ENCODE peak calls at places on chromosomes 1 and 21, in ten cellular contexts. One of them, this sample, is unnamed.

GRCh38 chr1:63214553-63214952 is 107.8 kb upstream of the FOXD3 start:
- DNase-seq in HCT116: no peak
- DNase-seq in NB4: no peak
- DNase-seq in activated CD8-positive, alpha-beta T cell treated with anti-CD3 and anti-CD28 coated beads for 36 hours: no peak
- DNase-seq in choroid plexus epithelial cell: no peak
- DNase-seq in SK-N-SH: no peak
- DNase-seq in omental fat pad: no peak
- DNase-seq in adrenal gland: no peak
- DNase-seq in GM12864: no peak
- DNase-seq in astrocyte of the spinal cord: no peak
- DNase-seq in this sample: no peak

GRCh38 chr1:214566158-214567104 is 15.0 kb upstream of the PTPN14 start:
- DNase-seq in HCT116: no peak
- DNase-seq in NB4: no peak
- DNase-seq in activated CD8-positive, alpha-beta T cell treated with anti-CD3 and anti-CD28 coated beads for 36 hours: peak
- DNase-seq in choroid plexus epithelial cell: peak
- DNase-seq in SK-N-SH: no peak
- DNase-seq in omental fat pad: no peak
- DNase-seq in adrenal gland: no peak
- DNase-seq in GM12864: no peak
- DNase-seq in astrocyte of the spinal cord: peak
- DNase-seq in this sample: peak

GRCh38 chr1:204647114-204647804 is 38.3 kb downstream of the LRRN2 start:
- DNase-seq in HCT116: peak
- DNase-seq in NB4: peak
- DNase-seq in activated CD8-positive, alpha-beta T cell treated with anti-CD3 and anti-CD28 coated beads for 36 hours: peak
- DNase-seq in choroid plexus epithelial cell: peak
- DNase-seq in SK-N-SH: no peak
- DNase-seq in omental fat pad: no peak
- DNase-seq in adrenal gland: peak
- DNase-seq in GM12864: peak
- DNase-seq in astrocyte of the spinal cord: peak
- DNase-seq in this sample: peak

GRCh38 chr21:26506951-26507350 is 66.1 kb downstream of the CYYR1 start:
- DNase-seq in HCT116: no peak
- DNase-seq in NB4: no peak
- DNase-seq in activated CD8-positive, alpha-beta T cell treated with anti-CD3 and anti-CD28 coated beads for 36 hours: no peak
- DNase-seq in choroid plexus epithelial cell: peak
- DNase-seq in SK-N-SH: no peak
- DNase-seq in omental fat pad: no peak
- DNase-seq in adrenal gland: no peak
- DNase-seq in GM12864: no peak
- DNase-seq in astrocyte of the spinal cord: peak
- DNase-seq in this sample: peak

GRCh38 chr1:180156201-180156600 is 1.5 kb downstream of the QSOX1 start:
- DNase-seq in HCT116: no peak
- DNase-seq in NB4: peak
- DNase-seq in activated CD8-positive, alpha-beta T cell treated with anti-CD3 and anti-CD28 coated beads for 36 hours: no peak
- DNase-seq in choroid plexus epithelial cell: no peak
- DNase-seq in SK-N-SH: no peak
- DNase-seq in omental fat pad: no peak
- DNase-seq in adrenal gland: no peak
- DNase-seq in GM12864: no peak
- DNase-seq in astrocyte of the spinal cord: no peak
- DNase-seq in this sample: peak

GRCh38 chr1:67148516-67149178 is 13.9 kb upstream of the C1orf141 start:
- DNase-seq in HCT116: no peak
- DNase-seq in NB4: no peak
- DNase-seq in activated CD8-positive, alpha-beta T cell treated with anti-CD3 and anti-CD28 coated beads for 36 hours: no peak
- DNase-seq in choroid plexus epithelial cell: peak
- DNase-seq in SK-N-SH: no peak
- DNase-seq in omental fat pad: no peak
- DNase-seq in adrenal gland: no peak
- DNase-seq in GM12864: no peak
- DNase-seq in astrocyte of the spinal cord: no peak
- DNase-seq in this sample: no peak

GRCh38 chr1:75136158-75136815 is 2.1 kb downstream of the LHX8 start:
- DNase-seq in HCT116: no peak
- DNase-seq in NB4: no peak
- DNase-seq in activated CD8-positive, alpha-beta T cell treated with anti-CD3 and anti-CD28 coated beads for 36 hours: no peak
- DNase-seq in choroid plexus epithelial cell: no peak
- DNase-seq in SK-N-SH: peak
- DNase-seq in omental fat pad: no peak
- DNase-seq in adrenal gland: no peak
- DNase-seq in GM12864: no peak
- DNase-seq in astrocyte of the spinal cord: no peak
- DNase-seq in this sample: no peak

GRCh38 chr21:21740207-21740606 is 742.0 kb downstream of the NCAM2 start:
- DNase-seq in HCT116: no peak
- DNase-seq in NB4: no peak
- DNase-seq in activated CD8-positive, alpha-beta T cell treated with anti-CD3 and anti-CD28 coated beads for 36 hours: no peak
- DNase-seq in choroid plexus epithelial cell: no peak
- DNase-seq in SK-N-SH: no peak
- DNase-seq in omental fat pad: no peak
- DNase-seq in adrenal gland: no peak
- DNase-seq in GM12864: no peak
- DNase-seq in astrocyte of the spinal cord: no peak
- DNase-seq in this sample: no peak

GRCh38 chr1:13536612-13537011 is 22.8 kb upstream of the LRRC38 start:
- DNase-seq in HCT116: no peak
- DNase-seq in NB4: no peak
- DNase-seq in activated CD8-positive, alpha-beta T cell treated with anti-CD3 and anti-CD28 coated beads for 36 hours: no peak
- DNase-seq in choroid plexus epithelial cell: no peak
- DNase-seq in SK-N-SH: no peak
- DNase-seq in omental fat pad: no peak
- DNase-seq in adrenal gland: no peak
- DNase-seq in GM12864: no peak
- DNase-seq in astrocyte of the spinal cord: no peak
- DNase-seq in this sample: no peak

GRCh38 chr1:233710507-233710906 is 96.6 kb downstream of the KCNK1 start:
- DNase-seq in HCT116: no peak
- DNase-seq in NB4: no peak
- DNase-seq in activated CD8-positive, alpha-beta T cell treated with anti-CD3 and anti-CD28 coated beads for 36 hours: no peak
- DNase-seq in choroid plexus epithelial cell: no peak
- DNase-seq in SK-N-SH: no peak
- DNase-seq in omental fat pad: no peak
- DNase-seq in adrenal gland: no peak
- DNase-seq in GM12864: no peak
- DNase-seq in astrocyte of the spinal cord: no peak
- DNase-seq in this sample: no peak

GRCh38 chr1:14994841-14995437 is 158.6 kb upstream of the TMEM51 start:
- DNase-seq in HCT116: no peak
- DNase-seq in NB4: no peak
- DNase-seq in activated CD8-positive, alpha-beta T cell treated with anti-CD3 and anti-CD28 coated beads for 36 hours: no peak
- DNase-seq in choroid plexus epithelial cell: no peak
- DNase-seq in SK-N-SH: no peak
- DNase-seq in omental fat pad: no peak
- DNase-seq in adrenal gland: peak
- DNase-seq in GM12864: no peak
- DNase-seq in astrocyte of the spinal cord: no peak
- DNase-seq in this sample: no peak

GRCh38 chr1:39720094-39720999 is 18.3 kb upstream of the PPIE start:
- DNase-seq in HCT116: peak
- DNase-seq in NB4: peak
- DNase-seq in activated CD8-positive, alpha-beta T cell treated with anti-CD3 and anti-CD28 coated beads for 36 hours: no peak
- DNase-seq in choroid plexus epithelial cell: peak
- DNase-seq in SK-N-SH: peak
- DNase-seq in omental fat pad: no peak
- DNase-seq in adrenal gland: no peak
- DNase-seq in GM12864: peak
- DNase-seq in astrocyte of the spinal cord: peak
- DNase-seq in this sample: peak

GRCh38 chr1:22025368-22026154 is 24.1 kb downstream of the CELA3A start:
- DNase-seq in HCT116: peak
- DNase-seq in NB4: peak
- DNase-seq in activated CD8-positive, alpha-beta T cell treated with anti-CD3 and anti-CD28 coated beads for 36 hours: peak
- DNase-seq in choroid plexus epithelial cell: peak
- DNase-seq in SK-N-SH: peak
- DNase-seq in omental fat pad: peak
- DNase-seq in adrenal gland: peak
- DNase-seq in GM12864: peak
- DNase-seq in astrocyte of the spinal cord: peak
- DNase-seq in this sample: peak

GRCh38 chr21:32334980-32335471 is 36.4 kb downstream of the MRAP start:
- DNase-seq in HCT116: no peak
- DNase-seq in NB4: no peak
- DNase-seq in activated CD8-positive, alpha-beta T cell treated with anti-CD3 and anti-CD28 coated beads for 36 hours: no peak
- DNase-seq in choroid plexus epithelial cell: no peak
- DNase-seq in SK-N-SH: no peak
- DNase-seq in omental fat pad: no peak
- DNase-seq in adrenal gland: no peak
- DNase-seq in GM12864: no peak
- DNase-seq in astrocyte of the spinal cord: peak
- DNase-seq in this sample: peak

GRCh38 chr21:37845535-37845934 is 70.7 kb downstream of the KCNJ6 start:
- DNase-seq in HCT116: no peak
- DNase-seq in NB4: no peak
- DNase-seq in activated CD8-positive, alpha-beta T cell treated with anti-CD3 and anti-CD28 coated beads for 36 hours: no peak
- DNase-seq in choroid plexus epithelial cell: no peak
- DNase-seq in SK-N-SH: no peak
- DNase-seq in omental fat pad: no peak
- DNase-seq in adrenal gland: no peak
- DNase-seq in GM12864: no peak
- DNase-seq in astrocyte of the spinal cord: no peak
- DNase-seq in this sample: no peak

DNA sequence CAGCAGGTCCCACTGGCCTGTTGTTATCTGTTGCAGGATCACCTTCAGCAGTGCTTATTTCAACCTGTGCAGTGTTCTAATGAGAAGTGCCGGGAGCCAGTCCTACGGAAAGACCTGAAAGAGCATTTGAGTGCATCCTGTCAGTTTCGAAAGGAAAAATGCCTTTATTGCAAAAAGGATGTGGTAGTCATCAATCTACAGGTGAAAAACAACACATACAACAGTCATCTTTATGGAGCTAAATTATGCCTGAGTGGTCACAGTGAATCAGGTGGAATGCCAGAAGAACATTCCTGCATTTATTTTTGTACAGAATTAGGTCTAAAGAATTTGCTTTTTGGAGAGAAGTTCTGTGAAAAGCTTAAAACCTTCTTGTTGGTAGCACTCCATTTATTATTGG is 33.2 kb downstream of the TRAF5 start:
- DNase-seq in HCT116: no peak
- DNase-seq in NB4: no peak
- DNase-seq in activated CD8-positive, alpha-beta T cell treated with anti-CD3 and anti-CD28 coated beads for 36 hours: no peak
- DNase-seq in choroid plexus epithelial cell: no peak
- DNase-seq in SK-N-SH: no peak
- DNase-seq in omental fat pad: no peak
- DNase-seq in adrenal gland: no peak
- DNase-seq in GM12864: no peak
- DNase-seq in astrocyte of the spinal cord: no peak
- DNase-seq in this sample: no peak
- TF ChIP-seq CTCF in HCT116: no peak
- TF ChIP-seq CTCF in NB4: no peak
- TF ChIP-seq CTCF in activated CD8-positive, alpha-beta T cell treated with anti-CD3 and anti-CD28 coated beads for 36 hours: no peak
- TF ChIP-seq CTCF in choroid plexus epithelial cell: no peak
- TF ChIP-seq CTCF in SK-N-SH: no peak
- TF ChIP-seq CTCF in omental fat pad: no peak
- TF ChIP-seq CTCF in adrenal gland: no peak
- TF ChIP-seq CTCF in GM12864: no peak
- TF ChIP-seq CTCF in astrocyte of the spinal cord: no peak
- TF ChIP-seq CTCF in this sample: no peak

GRCh38 chr1:59714966-59715365 is 99.8 kb upstream of the HOOK1 start:
- DNase-seq in HCT116: no peak
- DNase-seq in NB4: no peak
- DNase-seq in activated CD8-positive, alpha-beta T cell treated with anti-CD3 and anti-CD28 coated beads for 36 hours: no peak
- DNase-seq in choroid plexus epithelial cell: no peak
- DNase-seq in SK-N-SH: no peak
- DNase-seq in omental fat pad: no peak
- DNase-seq in adrenal gland: no peak
- DNase-seq in GM12864: no peak
- DNase-seq in astrocyte of the spinal cord: no peak
- DNase-seq in this sample: no peak

GRCh38 chr1:59718989-59719360 is 95.8 kb upstream of the HOOK1 start:
- DNase-seq in HCT116: no peak
- DNase-seq in NB4: no peak
- DNase-seq in activated CD8-positive, alpha-beta T cell treated with anti-CD3 and anti-CD28 coated beads for 36 hours: no peak
- DNase-seq in choroid plexus epithelial cell: no peak
- DNase-seq in SK-N-SH: no peak
- DNase-seq in omental fat pad: no peak
- DNase-seq in adrenal gland: no peak
- DNase-seq in GM12864: no peak
- DNase-seq in astrocyte of the spinal cord: no peak
- DNase-seq in this sample: no peak

GRCh38 chr1:59716551-59717231 is 98.1 kb upstream of the HOOK1 start:
- DNase-seq in HCT116: no peak
- DNase-seq in NB4: no peak
- DNase-seq in activated CD8-positive, alpha-beta T cell treated with anti-CD3 and anti-CD28 coated beads for 36 hours: no peak
- DNase-seq in choroid plexus epithelial cell: no peak
- DNase-seq in SK-N-SH: no peak
- DNase-seq in omental fat pad: no peak
- DNase-seq in adrenal gland: no peak
- DNase-seq in GM12864: no peak
- DNase-seq in astrocyte of the spinal cord: no peak
- DNase-seq in this sample: no peak

GRCh38 chr1:59720716-59721115 is 94.0 kb upstream of the HOOK1 start:
- DNase-seq in HCT116: no peak
- DNase-seq in NB4: no peak
- DNase-seq in activated CD8-positive, alpha-beta T cell treated with anti-CD3 and anti-CD28 coated beads for 36 hours: no peak
- DNase-seq in choroid plexus epithelial cell: no peak
- DNase-seq in SK-N-SH: no peak
- DNase-seq in omental fat pad: no peak
- DNase-seq in adrenal gland: no peak
- DNase-seq in GM12864: no peak
- DNase-seq in astrocyte of the spinal cord: no peak
- DNase-seq in this sample: no peak

GRCh38 chr1:59718064-59718988 is 96.4 kb upstream of the HOOK1 start:
- DNase-seq in HCT116: peak
- DNase-seq in NB4: peak
- DNase-seq in activated CD8-positive, alpha-beta T cell treated with anti-CD3 and anti-CD28 coated beads for 36 hours: no peak
- DNase-seq in choroid plexus epithelial cell: no peak
- DNase-seq in SK-N-SH: no peak
- DNase-seq in omental fat pad: no peak
- DNase-seq in adrenal gland: no peak
- DNase-seq in GM12864: no peak
- DNase-seq in astrocyte of the spinal cord: no peak
- DNase-seq in this sample: no peak
- TF ChIP-seq CTCF in HCT116: peak
- TF ChIP-seq CTCF in NB4: no peak
- TF ChIP-seq CTCF in activated CD8-positive, alpha-beta T cell treated with anti-CD3 and anti-CD28 coated beads for 36 hours: peak
- TF ChIP-seq CTCF in choroid plexus epithelial cell: peak
- TF ChIP-seq CTCF in SK-N-SH: peak
- TF ChIP-seq CTCF in omental fat pad: no peak
- TF ChIP-seq CTCF in adrenal gland: peak
- TF ChIP-seq CTCF in GM12864: peak
- TF ChIP-seq CTCF in astrocyte of the spinal cord: peak
- TF ChIP-seq CTCF in this sample: no peak

GRCh38 chr1:49995734-49996133 is 28.0 kb downstream of the AGBL4 start:
- DNase-seq in HCT116: no peak
- DNase-seq in NB4: no peak
- DNase-seq in activated CD8-positive, alpha-beta T cell treated with anti-CD3 and anti-CD28 coated beads for 36 hours: no peak
- DNase-seq in choroid plexus epithelial cell: no peak
- DNase-seq in SK-N-SH: no peak
- DNase-seq in omental fat pad: no peak
- DNase-seq in adrenal gland: no peak
- DNase-seq in GM12864: no peak
- DNase-seq in astrocyte of the spinal cord: no peak
- DNase-seq in this sample: no peak
- TF ChIP-seq CTCF in HCT116: no peak
- TF ChIP-seq CTCF in NB4: no peak
- TF ChIP-seq CTCF in activated CD8-positive, alpha-beta T cell treated with anti-CD3 and anti-CD28 coated beads for 36 hours: no peak
- TF ChIP-seq CTCF in choroid plexus epithelial cell: no peak
- TF ChIP-seq CTCF in SK-N-SH: no peak
- TF ChIP-seq CTCF in omental fat pad: no peak
- TF ChIP-seq CTCF in adrenal gland: no peak
- TF ChIP-seq CTCF in GM12864: no peak
- TF ChIP-seq CTCF in astrocyte of the spinal cord: no peak
- TF ChIP-seq CTCF in this sample: no peak

GRCh38 chr1:54107131-54107530 is 45.7 kb downstream of the CDCP2 start:
- DNase-seq in HCT116: no peak
- DNase-seq in NB4: peak
- DNase-seq in activated CD8-positive, alpha-beta T cell treated with anti-CD3 and anti-CD28 coated beads for 36 hours: no peak
- DNase-seq in choroid plexus epithelial cell: peak
- DNase-seq in SK-N-SH: no peak
- DNase-seq in omental fat pad: no peak
- DNase-seq in adrenal gland: no peak
- DNase-seq in GM12864: no peak
- DNase-seq in astrocyte of the spinal cord: no peak
- DNase-seq in this sample: no peak
- TF ChIP-seq CTCF in HCT116: no peak
- TF ChIP-seq CTCF in NB4: no peak
- TF ChIP-seq CTCF in activated CD8-positive, alpha-beta T cell treated with anti-CD3 and anti-CD28 coated beads for 36 hours: no peak
- TF ChIP-seq CTCF in choroid plexus epithelial cell: no peak
- TF ChIP-seq CTCF in SK-N-SH: peak
- TF ChIP-seq CTCF in omental fat pad: no peak
- TF ChIP-seq CTCF in adrenal gland: no peak
- TF ChIP-seq CTCF in GM12864: no peak
- TF ChIP-seq CTCF in astrocyte of the spinal cord: peak
- TF ChIP-seq CTCF in this sample: peak

This sample was measured in foreskin fibroblast.